ENCODE peak calls at places on chromosomes 4 and X, in six cellular contexts. X is T-helper 1 cell, A is SHP77, Q is HFFc6, U is endodermal cell, I is cardiac muscle cell. G is an unnamed sample.

GRCh38 chrX:9091253-9091652 is 57.3 kb upstream of the FAM9B start:
- DNase-seq in X (no peak), A (no peak), Q (no peak), U (no peak), I (no peak), G (no peak)

GRCh38 chr4:156898373-156899117 is 73.1 kb downstream of the PDGFC start:
- DNase-seq in X (no peak), A (no peak), Q (no peak), U (no peak), I (peak), G (no peak)

GRCh38 chr4:148808416-148808815 is 366.2 kb upstream of the NR3C2 start:
- DNase-seq in X (no peak), A (no peak), Q (no peak), U (no peak), I (no peak), G (no peak)

GRCh38 chr4:6362896-6363295 is 93.2 kb downstream of the WFS1 start:
- DNase-seq in X (no peak), A (no peak), Q (no peak), U (peak), I (peak), G (no peak)

GRCh38 chrX:154093965-154094364 is 3.6 kb downstream of the MECP2 start:
- DNase-seq in X (no peak), A (no peak), Q (no peak), U (peak), I (no peak), G (no peak)

GRCh38 chrX:31543565-31544125 is 471.8 kb upstream of the FTHL17 start:
- DNase-seq in X (no peak), A (no peak), Q (no peak), U (no peak), I (no peak), G (no peak)

GRCh38 chr4:187739771-187740170 is 255.8 kb upstream of the ZFP42 start:
- DNase-seq in X (no peak), A (no peak), Q (no peak), U (no peak), I (no peak), G (no peak)

GRCh38 chr4:11741190-11741652 is 312.5 kb upstream of the HS3ST1 start:
- DNase-seq in X (no peak), A (no peak), Q (no peak), U (no peak), I (peak), G (no peak)

GRCh38 chrX:22577181-22577580 is 304.5 kb downstream of the CBLL2 start:
- DNase-seq in X (no peak), A (no peak), Q (peak), U (no peak), I (no peak), G (no peak)

GRCh38 chr4:139834210-139834609 is 168.6 kb downstream of the MGST2 start:
- DNase-seq in X (no peak), A (no peak), Q (no peak), U (peak), I (no peak), G (no peak)

GRCh38 chr4:182351485-182351884 is 108.3 kb downstream of the TENM3 start:
- DNase-seq in X (no peak), A (no peak), Q (no peak), U (peak), I (no peak), G (no peak)

GRCh38 chrX:144259054-144259453 is 375.2 kb downstream of the UBE2NL start:
- DNase-seq in X (no peak), A (no peak), Q (no peak), U (no peak), I (no peak), G (no peak)

GRCh38 chr4:52925531-52925968 is 63.4 kb downstream of the RASL11B start:
- DNase-seq in X (no peak), A (no peak), Q (no peak), U (peak), I (peak), G (no peak)

GRCh38 chrX:151896734-151897474 is 15.8 kb upstream of the MAGEA4 start:
- DNase-seq in X (no peak), A (no peak), Q (peak), U (no peak), I (peak), G (no peak)

GRCh38 chr4:95362906-95363578 is 185.7 kb downstream of the UNC5C start:
- DNase-seq in X (no peak), A (no peak), Q (no peak), U (peak), I (peak), G (no peak)

G was measured in CD8-positive, alpha-beta T cell.